ENCODE peak calls at places on chromosomes 1 and 21, in five cellular contexts. One of them, this sample, is unnamed.

GRCh38 chr1:223765036-223765718 is 52.8 kb downstream of the CAPN2 start:
- DNase-seq in A549: no peak
- DNase-seq in K562: peak; percentile 38
- DNase-seq in GM12878: no peak
- DNase-seq in HepG2: peak; percentile 93
- DNase-seq in this sample: no peak

GRCh38 chr1:22275626-22276395 is 132.9 kb upstream of the WNT4 start:
- DNase-seq in A549: peak; percentile 63
- DNase-seq in K562: peak; percentile 82
- DNase-seq in GM12878: no peak
- DNase-seq in HepG2: no peak
- DNase-seq in this sample: peak; percentile 84

GRCh38 chr1:115685029-115685705 is 43.4 kb downstream of the VANGL1 start:
- DNase-seq in A549: no peak
- DNase-seq in K562: no peak
- DNase-seq in GM12878: no peak
- DNase-seq in HepG2: no peak
- DNase-seq in this sample: no peak

GRCh38 chr1:177969825-177970371 is at the start of gene SEC16B:
- DNase-seq in A549: peak; percentile 80
- DNase-seq in K562: no peak
- DNase-seq in GM12878: no peak
- DNase-seq in HepG2: peak; percentile 87
- DNase-seq in this sample: no peak

GRCh38 chr1:45442272-45442671 is 48.7 kb downstream of the TESK2 start:
- DNase-seq in A549: no peak
- DNase-seq in K562: no peak
- DNase-seq in GM12878: no peak
- DNase-seq in HepG2: no peak
- DNase-seq in this sample: no peak

GRCh38 chr1:154982897-154983648 is at the start of gene FLAD1:
- DNase-seq in A549: peak; percentile 100
- DNase-seq in K562: peak; percentile 96
- DNase-seq in GM12878: peak; percentile 100
- DNase-seq in HepG2: peak; percentile 99
- DNase-seq in this sample: peak; percentile 98

GRCh38 chr1:230140221-230141001 is 73.4 kb downstream of the GALNT2 start:
- DNase-seq in A549: no peak
- DNase-seq in K562: no peak
- DNase-seq in GM12878: no peak
- DNase-seq in HepG2: no peak
- DNase-seq in this sample: no peak

GRCh38 chr1:30525980-30526651 is 197.3 kb downstream of the MATN1 start:
- DNase-seq in A549: peak; percentile 53
- DNase-seq in K562: no peak
- DNase-seq in GM12878: no peak
- DNase-seq in HepG2: peak; percentile 7
- DNase-seq in this sample: no peak

GRCh38 chr21:35390013-35390776 is 341.1 kb upstream of the RUNX1 start:
- DNase-seq in A549: no peak
- DNase-seq in K562: no peak
- DNase-seq in GM12878: no peak
- DNase-seq in HepG2: no peak
- DNase-seq in this sample: no peak

GRCh38 chr1:156675271-156675708 is 1.9 kb downstream of the NES start:
- DNase-seq in A549: no peak
- DNase-seq in K562: no peak
- DNase-seq in GM12878: no peak
- DNase-seq in HepG2: no peak
- DNase-seq in this sample: no peak

GRCh38 chr1:118136511-118136937 is 48.5 kb downstream of the SPAG17 start:
- DNase-seq in A549: no peak
- DNase-seq in K562: no peak
- DNase-seq in GM12878: peak; percentile 47
- DNase-seq in HepG2: no peak
- DNase-seq in this sample: no peak

GRCh38 chr1:113508364-113509164 is 118.2 kb downstream of the MAGI3 start:
- DNase-seq in A549: no peak
- DNase-seq in K562: no peak
- DNase-seq in GM12878: no peak
- DNase-seq in HepG2: peak; percentile 94
- DNase-seq in this sample: no peak

GRCh38 chr1:93814059-93814794 is 64.8 kb downstream of the DNTTIP2 start:
- DNase-seq in A549: peak; percentile 80
- DNase-seq in K562: peak; percentile 47
- DNase-seq in GM12878: peak; percentile 40
- DNase-seq in HepG2: peak; percentile 79
- DNase-seq in this sample: peak; percentile 65

DNA sequence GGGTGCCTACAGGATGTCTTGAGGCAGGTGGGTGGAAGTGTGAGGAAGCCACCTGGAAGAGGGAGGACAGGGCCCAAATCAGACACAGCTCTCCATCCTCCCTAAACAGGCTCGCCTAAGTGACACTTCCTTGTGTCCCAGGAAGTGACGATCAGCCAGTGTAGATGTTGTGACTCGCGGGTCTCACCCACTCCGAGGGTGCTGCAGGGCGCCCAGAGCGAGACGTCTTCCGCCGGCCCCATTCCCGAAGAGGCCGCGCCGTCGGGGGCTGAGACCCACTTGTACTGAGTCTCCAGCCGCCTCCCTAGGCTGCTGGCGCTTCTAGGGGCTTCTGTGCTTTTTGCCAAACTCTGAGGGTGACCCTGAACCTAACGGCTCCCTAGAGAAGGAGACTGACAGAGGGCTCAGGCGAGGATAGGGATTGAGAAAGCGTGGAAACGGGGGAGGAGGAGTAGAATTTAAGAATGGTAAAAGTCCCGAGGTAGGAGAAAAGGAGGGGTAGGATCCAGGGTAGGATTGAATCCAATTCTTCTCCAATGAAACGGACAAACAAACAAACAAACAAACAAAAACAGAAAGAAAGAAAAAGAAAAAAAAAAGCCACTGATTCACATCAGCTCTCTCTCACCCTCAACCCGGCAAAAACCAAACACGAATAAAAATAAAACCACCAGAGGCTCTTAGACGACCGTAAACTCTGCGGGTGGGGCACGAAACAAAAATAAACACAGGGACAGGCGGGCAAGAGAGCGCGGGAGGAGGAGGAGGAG is 472 bp upstream of the MARK1 start:
- DNase-seq in A549: no peak
- DNase-seq in K562: no peak
- DNase-seq in GM12878: no peak
- DNase-seq in HepG2: no peak
- DNase-seq in this sample: no peak
- TF ChIP-seq ESRRA in A549: no peak
- TF ChIP-seq ESRRA in K562: no peak
- TF ChIP-seq ESRRA in GM12878: no peak
- TF ChIP-seq ESRRA in HepG2: no peak
- TF ChIP-seq ESRRA in this sample: no peak

GRCh38 chr1:209645574-209646452 is 6.4 kb downstream of the LAMB3 start:
- DNase-seq in A549: no peak
- DNase-seq in K562: peak; percentile 65
- DNase-seq in GM12878: no peak
- DNase-seq in HepG2: no peak
- DNase-seq in this sample: no peak

GRCh38 chr1:209646558-209646957 is 5.7 kb downstream of the LAMB3 start:
- DNase-seq in A549: peak; percentile 23
- DNase-seq in K562: no peak
- DNase-seq in GM12878: no peak
- DNase-seq in HepG2: no peak
- DNase-seq in this sample: peak; percentile 52

GRCh38 chr1:209643295-209644020 is 8.8 kb downstream of the LAMB3 start:
- DNase-seq in A549: no peak
- DNase-seq in K562: no peak
- DNase-seq in GM12878: no peak
- DNase-seq in HepG2: no peak
- DNase-seq in this sample: no peak

GRCh38 chr1:209642817-209643216 is 9.4 kb downstream of the LAMB3 start:
- DNase-seq in A549: no peak
- DNase-seq in K562: no peak
- DNase-seq in GM12878: no peak
- DNase-seq in HepG2: no peak
- DNase-seq in this sample: no peak

DNA sequence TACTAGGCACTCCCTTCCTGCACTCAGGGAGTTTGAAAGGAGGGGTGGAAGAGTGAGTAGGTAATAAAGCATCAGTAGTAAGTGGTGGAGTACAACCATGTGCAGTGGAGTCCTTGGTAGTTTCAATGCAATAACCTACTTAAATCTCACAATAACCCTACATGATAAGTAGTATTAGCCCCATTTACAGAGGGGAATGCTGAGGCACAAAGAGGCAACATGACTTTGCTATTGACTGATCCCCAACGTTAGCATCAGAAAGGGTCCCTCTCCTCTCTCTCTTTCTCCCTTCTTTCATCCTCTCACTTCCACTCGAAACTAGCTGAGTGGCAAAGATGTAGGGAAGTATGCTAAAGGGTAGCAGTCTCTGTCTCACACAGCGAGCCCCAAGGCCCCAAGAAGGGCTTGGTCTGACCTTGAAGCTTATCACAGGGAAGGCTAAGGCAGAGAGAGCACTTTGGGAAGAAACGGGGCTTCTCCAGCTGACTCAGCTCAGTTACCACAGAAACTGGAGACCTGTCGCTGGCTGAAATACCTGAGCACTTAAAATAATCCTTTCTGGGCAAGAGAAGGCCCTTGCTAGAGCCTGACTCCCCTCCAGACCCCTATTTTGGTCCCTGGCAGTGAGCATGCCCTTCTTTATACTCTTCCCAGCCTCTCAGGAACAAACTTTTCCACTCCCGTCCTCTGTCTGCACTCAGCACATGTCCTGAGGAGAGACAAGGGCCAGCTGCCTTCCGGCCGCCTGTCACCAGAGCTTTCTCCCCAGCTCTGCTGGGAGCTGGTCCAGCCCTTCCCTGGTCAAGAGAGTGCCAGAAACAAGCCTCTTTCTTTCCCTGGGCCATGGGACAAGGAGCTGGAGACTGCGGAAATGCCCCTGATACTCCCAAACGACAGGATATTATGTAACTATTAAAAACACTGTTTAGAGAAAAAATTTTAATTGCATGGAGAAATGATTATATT is 10.7 kb downstream of the LAMB3 start:
- DNase-seq in A549: no peak
- DNase-seq in K562: no peak
- DNase-seq in GM12878: no peak
- DNase-seq in HepG2: no peak
- DNase-seq in this sample: no peak
- TF ChIP-seq ESRRA in A549: no peak
- TF ChIP-seq ESRRA in K562: peak; percentile 94
- TF ChIP-seq ESRRA in GM12878: no peak
- TF ChIP-seq ESRRA in HepG2: no peak
- TF ChIP-seq ESRRA in this sample: no peak

GRCh38 chr1:211182746-211183145 is 48.8 kb upstream of the KCNH1 start:
- DNase-seq in A549: no peak
- DNase-seq in K562: no peak
- DNase-seq in GM12878: no peak
- DNase-seq in HepG2: no peak
- DNase-seq in this sample: no peak
- TF ChIP-seq ESRRA in A549: no peak
- TF ChIP-seq ESRRA in K562: no peak
- TF ChIP-seq ESRRA in GM12878: no peak
- TF ChIP-seq ESRRA in HepG2: no peak
- TF ChIP-seq ESRRA in this sample: no peak

GRCh38 chr1:76073471-76073870 is 1.1 kb upstream of the ST6GALNAC3 start:
- DNase-seq in A549: no peak
- DNase-seq in K562: no peak
- DNase-seq in GM12878: no peak
- DNase-seq in HepG2: no peak
- DNase-seq in this sample: no peak

GRCh38 chr1:76075188-76075489 is 593 bp downstream of the ST6GALNAC3 start:
- DNase-seq in A549: no peak
- DNase-seq in K562: no peak
- DNase-seq in GM12878: no peak
- DNase-seq in HepG2: no peak
- DNase-seq in this sample: no peak

GRCh38 chr1:76074321-76075187 is at the start of gene ST6GALNAC3:
- DNase-seq in A549: peak; percentile 44
- DNase-seq in K562: peak; percentile 92
- DNase-seq in GM12878: no peak
- DNase-seq in HepG2: peak; percentile 7
- DNase-seq in this sample: peak; percentile 81

GRCh38 chr1:76079475-76080227 is 5.1 kb downstream of the ST6GALNAC3 start:
- DNase-seq in A549: no peak
- DNase-seq in K562: no peak
- DNase-seq in GM12878: no peak
- DNase-seq in HepG2: no peak
- DNase-seq in this sample: no peak

DNA sequence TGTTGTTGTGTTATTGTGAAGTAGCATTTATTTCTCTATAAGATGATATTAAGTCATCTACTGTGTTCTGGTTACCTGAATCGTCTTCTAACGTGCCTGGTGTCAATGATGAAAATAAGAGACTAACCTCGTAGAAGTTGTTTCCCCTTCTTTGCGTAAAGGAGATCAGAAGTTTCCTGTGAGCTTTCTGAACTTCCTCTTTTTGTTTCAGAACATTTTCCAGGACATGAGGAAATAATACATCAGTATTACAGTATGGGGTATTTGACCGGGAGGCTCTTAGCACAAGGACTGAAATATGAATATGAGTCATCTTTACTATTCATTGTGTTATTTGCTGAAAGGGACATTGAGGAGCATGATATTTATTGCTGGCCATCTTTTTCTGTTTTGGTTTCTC is 1.3 kb downstream of the ST6GALNAC3 start:
- DNase-seq in A549: no peak
- DNase-seq in K562: no peak
- DNase-seq in GM12878: no peak
- DNase-seq in HepG2: no peak
- DNase-seq in this sample: no peak
- TF ChIP-seq ESRRA in A549: no peak
- TF ChIP-seq ESRRA in K562: no peak
- TF ChIP-seq ESRRA in GM12878: no peak
- TF ChIP-seq ESRRA in HepG2: no peak
- TF ChIP-seq ESRRA in this sample: no peak

GRCh38 chr1:16226129-16226494 is 10.9 kb downstream of the CPLANE2 start:
- DNase-seq in A549: no peak
- DNase-seq in K562: no peak
- DNase-seq in GM12878: no peak
- DNase-seq in HepG2: no peak
- DNase-seq in this sample: no peak
- TF ChIP-seq ESRRA in A549: no peak
- TF ChIP-seq ESRRA in K562: no peak
- TF ChIP-seq ESRRA in GM12878: no peak
- TF ChIP-seq ESRRA in HepG2: no peak
- TF ChIP-seq ESRRA in this sample: no peak

This sample was measured in WTC11.